ENCODE peak calls at places on chromosomes 2 and 18, in ten cellular contexts. One of them, this sample, is unnamed.

GRCh38 chr2:3539836-3540235 is 18.3 kb downstream of the RNASEH1 start:
- DNase-seq in foreskin fibroblast: no peak
- DNase-seq in choroid plexus epithelial cell: no peak
- DNase-seq in GM03348: no peak
- DNase-seq in anterior cingulate cortex: no peak
- DNase-seq in activated CD8-positive, alpha-beta memory T cell treated with anti-CD3 and anti-CD28 coated beads, Interleukin-2, amount 50 U/mL, for 48 hours: no peak
- DNase-seq in cardiac fibroblast: no peak
- DNase-seq in activated T-helper 1 cell treated with anti-CD3 and anti-CD28 coated beads, Interleukin-12 subunit alpha, Interleukin-12 subunit beta, Interleukin-2, Interleukin-4 antibody, amounts not matched to agents 30 ng/mL and 10 ng/mL and 1 ng/mL, durations not matched to agents 14 hours and 24 hours and 36 hours: no peak
- DNase-seq in ACHN: no peak
- DNase-seq in activated naive CD8-positive, alpha-beta T cell treated with anti-CD3 and anti-CD28 coated beads, Interleukin-2, amount 10 ng/mL, durations not matched to agents 7 days and 5 days: no peak
- DNase-seq in this sample: no peak

GRCh38 chr2:233831011-233831721 is 23.2 kb downstream of the HJURP start:
- DNase-seq in foreskin fibroblast: no peak
- DNase-seq in choroid plexus epithelial cell: no peak
- DNase-seq in GM03348: no peak
- DNase-seq in anterior cingulate cortex: no peak
- DNase-seq in activated CD8-positive, alpha-beta memory T cell treated with anti-CD3 and anti-CD28 coated beads, Interleukin-2, amount 50 U/mL, for 48 hours: peak; percentile 43
- DNase-seq in cardiac fibroblast: no peak
- DNase-seq in activated T-helper 1 cell treated with anti-CD3 and anti-CD28 coated beads, Interleukin-12 subunit alpha, Interleukin-12 subunit beta, Interleukin-2, Interleukin-4 antibody, amounts not matched to agents 30 ng/mL and 10 ng/mL and 1 ng/mL, durations not matched to agents 14 hours and 24 hours and 36 hours: no peak
- DNase-seq in ACHN: no peak
- DNase-seq in activated naive CD8-positive, alpha-beta T cell treated with anti-CD3 and anti-CD28 coated beads, Interleukin-2, amount 10 ng/mL, durations not matched to agents 7 days and 5 days: peak; percentile 29
- DNase-seq in this sample: no peak

GRCh38 chr2:143732931-143733330 is 603.7 kb downstream of the ARHGAP15 start:
- DNase-seq in foreskin fibroblast: no peak
- DNase-seq in choroid plexus epithelial cell: no peak
- DNase-seq in GM03348: no peak
- DNase-seq in anterior cingulate cortex: no peak
- DNase-seq in activated CD8-positive, alpha-beta memory T cell treated with anti-CD3 and anti-CD28 coated beads, Interleukin-2, amount 50 U/mL, for 48 hours: no peak
- DNase-seq in cardiac fibroblast: no peak
- DNase-seq in activated T-helper 1 cell treated with anti-CD3 and anti-CD28 coated beads, Interleukin-12 subunit alpha, Interleukin-12 subunit beta, Interleukin-2, Interleukin-4 antibody, amounts not matched to agents 30 ng/mL and 10 ng/mL and 1 ng/mL, durations not matched to agents 14 hours and 24 hours and 36 hours: no peak
- DNase-seq in ACHN: no peak
- DNase-seq in activated naive CD8-positive, alpha-beta T cell treated with anti-CD3 and anti-CD28 coated beads, Interleukin-2, amount 10 ng/mL, durations not matched to agents 7 days and 5 days: no peak
- DNase-seq in this sample: no peak

GRCh38 chr2:28956415-28956826 is 24.7 kb upstream of the TOGARAM2 start:
- DNase-seq in foreskin fibroblast: peak; percentile 90
- DNase-seq in choroid plexus epithelial cell: peak; percentile 70
- DNase-seq in GM03348: peak; percentile 63
- DNase-seq in anterior cingulate cortex: no peak
- DNase-seq in activated CD8-positive, alpha-beta memory T cell treated with anti-CD3 and anti-CD28 coated beads, Interleukin-2, amount 50 U/mL, for 48 hours: no peak
- DNase-seq in cardiac fibroblast: peak; percentile 49
- DNase-seq in activated T-helper 1 cell treated with anti-CD3 and anti-CD28 coated beads, Interleukin-12 subunit alpha, Interleukin-12 subunit beta, Interleukin-2, Interleukin-4 antibody, amounts not matched to agents 30 ng/mL and 10 ng/mL and 1 ng/mL, durations not matched to agents 14 hours and 24 hours and 36 hours: peak; percentile 9
- DNase-seq in ACHN: peak; percentile 54
- DNase-seq in activated naive CD8-positive, alpha-beta T cell treated with anti-CD3 and anti-CD28 coated beads, Interleukin-2, amount 10 ng/mL, durations not matched to agents 7 days and 5 days: peak; percentile 53
- DNase-seq in this sample: peak; percentile 48

GRCh38 chr18:76686737-76687231 is 135.6 kb upstream of the ZNF236 start:
- DNase-seq in foreskin fibroblast: peak; percentile 81
- DNase-seq in choroid plexus epithelial cell: peak; percentile 78
- DNase-seq in GM03348: peak; percentile 85
- DNase-seq in anterior cingulate cortex: peak; percentile 35
- DNase-seq in activated CD8-positive, alpha-beta memory T cell treated with anti-CD3 and anti-CD28 coated beads, Interleukin-2, amount 50 U/mL, for 48 hours: no peak
- DNase-seq in cardiac fibroblast: peak; percentile 76
- DNase-seq in activated T-helper 1 cell treated with anti-CD3 and anti-CD28 coated beads, Interleukin-12 subunit alpha, Interleukin-12 subunit beta, Interleukin-2, Interleukin-4 antibody, amounts not matched to agents 30 ng/mL and 10 ng/mL and 1 ng/mL, durations not matched to agents 14 hours and 24 hours and 36 hours: no peak
- DNase-seq in ACHN: peak; percentile 64
- DNase-seq in activated naive CD8-positive, alpha-beta T cell treated with anti-CD3 and anti-CD28 coated beads, Interleukin-2, amount 10 ng/mL, durations not matched to agents 7 days and 5 days: no peak
- DNase-seq in this sample: no peak

GRCh38 chr2:18804540-18804939 is 215.2 kb upstream of the NT5C1B start:
- DNase-seq in foreskin fibroblast: no peak
- DNase-seq in choroid plexus epithelial cell: no peak
- DNase-seq in GM03348: no peak
- DNase-seq in anterior cingulate cortex: no peak
- DNase-seq in activated CD8-positive, alpha-beta memory T cell treated with anti-CD3 and anti-CD28 coated beads, Interleukin-2, amount 50 U/mL, for 48 hours: no peak
- DNase-seq in cardiac fibroblast: peak; percentile 45
- DNase-seq in activated T-helper 1 cell treated with anti-CD3 and anti-CD28 coated beads, Interleukin-12 subunit alpha, Interleukin-12 subunit beta, Interleukin-2, Interleukin-4 antibody, amounts not matched to agents 30 ng/mL and 10 ng/mL and 1 ng/mL, durations not matched to agents 14 hours and 24 hours and 36 hours: no peak
- DNase-seq in ACHN: no peak
- DNase-seq in activated naive CD8-positive, alpha-beta T cell treated with anti-CD3 and anti-CD28 coated beads, Interleukin-2, amount 10 ng/mL, durations not matched to agents 7 days and 5 days: no peak
- DNase-seq in this sample: no peak

GRCh38 chr2:60104514-60105501 is 448.6 kb downstream of the BCL11A start:
- DNase-seq in foreskin fibroblast: no peak
- DNase-seq in choroid plexus epithelial cell: no peak
- DNase-seq in GM03348: peak; percentile 5
- DNase-seq in anterior cingulate cortex: no peak
- DNase-seq in activated CD8-positive, alpha-beta memory T cell treated with anti-CD3 and anti-CD28 coated beads, Interleukin-2, amount 50 U/mL, for 48 hours: no peak
- DNase-seq in cardiac fibroblast: no peak
- DNase-seq in activated T-helper 1 cell treated with anti-CD3 and anti-CD28 coated beads, Interleukin-12 subunit alpha, Interleukin-12 subunit beta, Interleukin-2, Interleukin-4 antibody, amounts not matched to agents 30 ng/mL and 10 ng/mL and 1 ng/mL, durations not matched to agents 14 hours and 24 hours and 36 hours: no peak
- DNase-seq in ACHN: no peak
- DNase-seq in activated naive CD8-positive, alpha-beta T cell treated with anti-CD3 and anti-CD28 coated beads, Interleukin-2, amount 10 ng/mL, durations not matched to agents 7 days and 5 days: no peak
- DNase-seq in this sample: no peak

GRCh38 chr2:49640630-49641029 is 486.3 kb upstream of the FSHR start:
- DNase-seq in foreskin fibroblast: no peak
- DNase-seq in choroid plexus epithelial cell: no peak
- DNase-seq in GM03348: no peak
- DNase-seq in anterior cingulate cortex: no peak
- DNase-seq in activated CD8-positive, alpha-beta memory T cell treated with anti-CD3 and anti-CD28 coated beads, Interleukin-2, amount 50 U/mL, for 48 hours: no peak
- DNase-seq in cardiac fibroblast: no peak
- DNase-seq in activated T-helper 1 cell treated with anti-CD3 and anti-CD28 coated beads, Interleukin-12 subunit alpha, Interleukin-12 subunit beta, Interleukin-2, Interleukin-4 antibody, amounts not matched to agents 30 ng/mL and 10 ng/mL and 1 ng/mL, durations not matched to agents 14 hours and 24 hours and 36 hours: no peak
- DNase-seq in ACHN: no peak
- DNase-seq in activated naive CD8-positive, alpha-beta T cell treated with anti-CD3 and anti-CD28 coated beads, Interleukin-2, amount 10 ng/mL, durations not matched to agents 7 days and 5 days: no peak
- DNase-seq in this sample: no peak

GRCh38 chr2:65057391-65058052 is 1.3 kb downstream of the CEP68 start:
- DNase-seq in foreskin fibroblast: peak; percentile 61
- DNase-seq in choroid plexus epithelial cell: peak; percentile 56
- DNase-seq in GM03348: no peak
- DNase-seq in anterior cingulate cortex: no peak
- DNase-seq in activated CD8-positive, alpha-beta memory T cell treated with anti-CD3 and anti-CD28 coated beads, Interleukin-2, amount 50 U/mL, for 48 hours: no peak
- DNase-seq in cardiac fibroblast: peak; percentile 75
- DNase-seq in activated T-helper 1 cell treated with anti-CD3 and anti-CD28 coated beads, Interleukin-12 subunit alpha, Interleukin-12 subunit beta, Interleukin-2, Interleukin-4 antibody, amounts not matched to agents 30 ng/mL and 10 ng/mL and 1 ng/mL, durations not matched to agents 14 hours and 24 hours and 36 hours: peak; percentile 66
- DNase-seq in ACHN: no peak
- DNase-seq in activated naive CD8-positive, alpha-beta T cell treated with anti-CD3 and anti-CD28 coated beads, Interleukin-2, amount 10 ng/mL, durations not matched to agents 7 days and 5 days: no peak
- DNase-seq in this sample: peak; percentile 73

GRCh38 chr18:21489119-21489750 is 111.3 kb downstream of the ESCO1 start:
- DNase-seq in foreskin fibroblast: peak; percentile 74
- DNase-seq in choroid plexus epithelial cell: peak; percentile 84
- DNase-seq in GM03348: peak; percentile 77
- DNase-seq in anterior cingulate cortex: no peak
- DNase-seq in activated CD8-positive, alpha-beta memory T cell treated with anti-CD3 and anti-CD28 coated beads, Interleukin-2, amount 50 U/mL, for 48 hours: no peak
- DNase-seq in cardiac fibroblast: peak; percentile 77
- DNase-seq in activated T-helper 1 cell treated with anti-CD3 and anti-CD28 coated beads, Interleukin-12 subunit alpha, Interleukin-12 subunit beta, Interleukin-2, Interleukin-4 antibody, amounts not matched to agents 30 ng/mL and 10 ng/mL and 1 ng/mL, durations not matched to agents 14 hours and 24 hours and 36 hours: no peak
- DNase-seq in ACHN: peak; percentile 54
- DNase-seq in activated naive CD8-positive, alpha-beta T cell treated with anti-CD3 and anti-CD28 coated beads, Interleukin-2, amount 10 ng/mL, durations not matched to agents 7 days and 5 days: no peak
- DNase-seq in this sample: peak; percentile 32

GRCh38 chr2:124250433-124250832 is 225.3 kb downstream of the CNTNAP5 start:
- DNase-seq in foreskin fibroblast: no peak
- DNase-seq in choroid plexus epithelial cell: no peak
- DNase-seq in GM03348: no peak
- DNase-seq in anterior cingulate cortex: no peak
- DNase-seq in activated CD8-positive, alpha-beta memory T cell treated with anti-CD3 and anti-CD28 coated beads, Interleukin-2, amount 50 U/mL, for 48 hours: no peak
- DNase-seq in cardiac fibroblast: no peak
- DNase-seq in activated T-helper 1 cell treated with anti-CD3 and anti-CD28 coated beads, Interleukin-12 subunit alpha, Interleukin-12 subunit beta, Interleukin-2, Interleukin-4 antibody, amounts not matched to agents 30 ng/mL and 10 ng/mL and 1 ng/mL, durations not matched to agents 14 hours and 24 hours and 36 hours: no peak
- DNase-seq in ACHN: no peak
- DNase-seq in activated naive CD8-positive, alpha-beta T cell treated with anti-CD3 and anti-CD28 coated beads, Interleukin-2, amount 10 ng/mL, durations not matched to agents 7 days and 5 days: no peak
- DNase-seq in this sample: no peak

GRCh38 chr2:241507430-241508239 is 749 bp downstream of the STK25 start:
- DNase-seq in foreskin fibroblast: peak; percentile 65
- DNase-seq in choroid plexus epithelial cell: peak; percentile 26
- DNase-seq in GM03348: peak; percentile 82
- DNase-seq in anterior cingulate cortex: no peak
- DNase-seq in activated CD8-positive, alpha-beta memory T cell treated with anti-CD3 and anti-CD28 coated beads, Interleukin-2, amount 50 U/mL, for 48 hours: peak; percentile 76
- DNase-seq in cardiac fibroblast: peak; percentile 27
- DNase-seq in activated T-helper 1 cell treated with anti-CD3 and anti-CD28 coated beads, Interleukin-12 subunit alpha, Interleukin-12 subunit beta, Interleukin-2, Interleukin-4 antibody, amounts not matched to agents 30 ng/mL and 10 ng/mL and 1 ng/mL, durations not matched to agents 14 hours and 24 hours and 36 hours: peak; percentile 29
- DNase-seq in ACHN: peak; percentile 68
- DNase-seq in activated naive CD8-positive, alpha-beta T cell treated with anti-CD3 and anti-CD28 coated beads, Interleukin-2, amount 10 ng/mL, durations not matched to agents 7 days and 5 days: peak; percentile 67
- DNase-seq in this sample: peak; percentile 50

GRCh38 chr2:20444993-20445910 is 1.6 kb upstream of the RHOB start:
- DNase-seq in foreskin fibroblast: no peak
- DNase-seq in choroid plexus epithelial cell: no peak
- DNase-seq in GM03348: no peak
- DNase-seq in anterior cingulate cortex: no peak
- DNase-seq in activated CD8-positive, alpha-beta memory T cell treated with anti-CD3 and anti-CD28 coated beads, Interleukin-2, amount 50 U/mL, for 48 hours: peak; percentile 49
- DNase-seq in cardiac fibroblast: no peak
- DNase-seq in activated T-helper 1 cell treated with anti-CD3 and anti-CD28 coated beads, Interleukin-12 subunit alpha, Interleukin-12 subunit beta, Interleukin-2, Interleukin-4 antibody, amounts not matched to agents 30 ng/mL and 10 ng/mL and 1 ng/mL, durations not matched to agents 14 hours and 24 hours and 36 hours: no peak
- DNase-seq in ACHN: no peak
- DNase-seq in activated naive CD8-positive, alpha-beta T cell treated with anti-CD3 and anti-CD28 coated beads, Interleukin-2, amount 10 ng/mL, durations not matched to agents 7 days and 5 days: no peak
- DNase-seq in this sample: no peak

GRCh38 chr2:20182241-20182931 is 42.5 kb downstream of the SDC1 start:
- DNase-seq in foreskin fibroblast: peak; percentile 38
- DNase-seq in choroid plexus epithelial cell: peak; percentile 66
- DNase-seq in GM03348: peak; percentile 76
- DNase-seq in anterior cingulate cortex: no peak
- DNase-seq in activated CD8-positive, alpha-beta memory T cell treated with anti-CD3 and anti-CD28 coated beads, Interleukin-2, amount 50 U/mL, for 48 hours: no peak
- DNase-seq in cardiac fibroblast: peak; percentile 92
- DNase-seq in activated T-helper 1 cell treated with anti-CD3 and anti-CD28 coated beads, Interleukin-12 subunit alpha, Interleukin-12 subunit beta, Interleukin-2, Interleukin-4 antibody, amounts not matched to agents 30 ng/mL and 10 ng/mL and 1 ng/mL, durations not matched to agents 14 hours and 24 hours and 36 hours: no peak
- DNase-seq in ACHN: no peak
- DNase-seq in activated naive CD8-positive, alpha-beta T cell treated with anti-CD3 and anti-CD28 coated beads, Interleukin-2, amount 10 ng/mL, durations not matched to agents 7 days and 5 days: no peak
- DNase-seq in this sample: no peak

GRCh38 chr2:166637051-166637450 is 143.0 kb upstream of the SCN7A start:
- DNase-seq in foreskin fibroblast: peak; percentile 67
- DNase-seq in choroid plexus epithelial cell: no peak
- DNase-seq in GM03348: no peak
- DNase-seq in anterior cingulate cortex: no peak
- DNase-seq in activated CD8-positive, alpha-beta memory T cell treated with anti-CD3 and anti-CD28 coated beads, Interleukin-2, amount 50 U/mL, for 48 hours: no peak
- DNase-seq in cardiac fibroblast: peak; percentile 26
- DNase-seq in activated T-helper 1 cell treated with anti-CD3 and anti-CD28 coated beads, Interleukin-12 subunit alpha, Interleukin-12 subunit beta, Interleukin-2, Interleukin-4 antibody, amounts not matched to agents 30 ng/mL and 10 ng/mL and 1 ng/mL, durations not matched to agents 14 hours and 24 hours and 36 hours: no peak
- DNase-seq in ACHN: no peak
- DNase-seq in activated naive CD8-positive, alpha-beta T cell treated with anti-CD3 and anti-CD28 coated beads, Interleukin-2, amount 10 ng/mL, durations not matched to agents 7 days and 5 days: no peak
- DNase-seq in this sample: no peak

GRCh38 chr2:64939332-64939917 is 49.8 kb upstream of the SLC1A4 start:
- DNase-seq in foreskin fibroblast: no peak
- DNase-seq in choroid plexus epithelial cell: no peak
- DNase-seq in GM03348: no peak
- DNase-seq in anterior cingulate cortex: no peak
- DNase-seq in activated CD8-positive, alpha-beta memory T cell treated with anti-CD3 and anti-CD28 coated beads, Interleukin-2, amount 50 U/mL, for 48 hours: no peak
- DNase-seq in cardiac fibroblast: no peak
- DNase-seq in activated T-helper 1 cell treated with anti-CD3 and anti-CD28 coated beads, Interleukin-12 subunit alpha, Interleukin-12 subunit beta, Interleukin-2, Interleukin-4 antibody, amounts not matched to agents 30 ng/mL and 10 ng/mL and 1 ng/mL, durations not matched to agents 14 hours and 24 hours and 36 hours: no peak
- DNase-seq in ACHN: no peak
- DNase-seq in activated naive CD8-positive, alpha-beta T cell treated with anti-CD3 and anti-CD28 coated beads, Interleukin-2, amount 10 ng/mL, durations not matched to agents 7 days and 5 days: no peak
- DNase-seq in this sample: no peak

GRCh38 chr2:109066501-109066900 is 62.5 kb upstream of the SH3RF3 start:
- DNase-seq in foreskin fibroblast: no peak
- DNase-seq in choroid plexus epithelial cell: no peak
- DNase-seq in GM03348: no peak
- DNase-seq in anterior cingulate cortex: no peak
- DNase-seq in activated CD8-positive, alpha-beta memory T cell treated with anti-CD3 and anti-CD28 coated beads, Interleukin-2, amount 50 U/mL, for 48 hours: no peak
- DNase-seq in cardiac fibroblast: no peak
- DNase-seq in activated T-helper 1 cell treated with anti-CD3 and anti-CD28 coated beads, Interleukin-12 subunit alpha, Interleukin-12 subunit beta, Interleukin-2, Interleukin-4 antibody, amounts not matched to agents 30 ng/mL and 10 ng/mL and 1 ng/mL, durations not matched to agents 14 hours and 24 hours and 36 hours: no peak
- DNase-seq in ACHN: no peak
- DNase-seq in activated naive CD8-positive, alpha-beta T cell treated with anti-CD3 and anti-CD28 coated beads, Interleukin-2, amount 10 ng/mL, durations not matched to agents 7 days and 5 days: no peak
- DNase-seq in this sample: no peak

GRCh38 chr2:44844651-44845270 is 96.7 kb upstream of the SIX3 start:
- DNase-seq in foreskin fibroblast: peak; percentile 22
- DNase-seq in choroid plexus epithelial cell: no peak
- DNase-seq in GM03348: peak; percentile 14
- DNase-seq in anterior cingulate cortex: no peak
- DNase-seq in activated CD8-positive, alpha-beta memory T cell treated with anti-CD3 and anti-CD28 coated beads, Interleukin-2, amount 50 U/mL, for 48 hours: no peak
- DNase-seq in cardiac fibroblast: peak; percentile 5
- DNase-seq in activated T-helper 1 cell treated with anti-CD3 and anti-CD28 coated beads, Interleukin-12 subunit alpha, Interleukin-12 subunit beta, Interleukin-2, Interleukin-4 antibody, amounts not matched to agents 30 ng/mL and 10 ng/mL and 1 ng/mL, durations not matched to agents 14 hours and 24 hours and 36 hours: no peak
- DNase-seq in ACHN: no peak
- DNase-seq in activated naive CD8-positive, alpha-beta T cell treated with anti-CD3 and anti-CD28 coated beads, Interleukin-2, amount 10 ng/mL, durations not matched to agents 7 days and 5 days: no peak
- DNase-seq in this sample: no peak

GRCh38 chr18:67266591-67267237 is 249.8 kb downstream of the DSEL start:
- DNase-seq in foreskin fibroblast: peak; percentile 58
- DNase-seq in choroid plexus epithelial cell: peak; percentile 78
- DNase-seq in GM03348: peak; percentile 9
- DNase-seq in anterior cingulate cortex: no peak
- DNase-seq in activated CD8-positive, alpha-beta memory T cell treated with anti-CD3 and anti-CD28 coated beads, Interleukin-2, amount 50 U/mL, for 48 hours: no peak
- DNase-seq in cardiac fibroblast: peak; percentile 90
- DNase-seq in activated T-helper 1 cell treated with anti-CD3 and anti-CD28 coated beads, Interleukin-12 subunit alpha, Interleukin-12 subunit beta, Interleukin-2, Interleukin-4 antibody, amounts not matched to agents 30 ng/mL and 10 ng/mL and 1 ng/mL, durations not matched to agents 14 hours and 24 hours and 36 hours: no peak
- DNase-seq in ACHN: no peak
- DNase-seq in activated naive CD8-positive, alpha-beta T cell treated with anti-CD3 and anti-CD28 coated beads, Interleukin-2, amount 10 ng/mL, durations not matched to agents 7 days and 5 days: no peak
- DNase-seq in this sample: no peak

GRCh38 chr18:79921984-79922965 is 29.2 kb downstream of the SLC66A2 start:
- DNase-seq in foreskin fibroblast: no peak
- DNase-seq in choroid plexus epithelial cell: no peak
- DNase-seq in GM03348: no peak
- DNase-seq in anterior cingulate cortex: no peak
- DNase-seq in activated CD8-positive, alpha-beta memory T cell treated with anti-CD3 and anti-CD28 coated beads, Interleukin-2, amount 50 U/mL, for 48 hours: peak; percentile 25
- DNase-seq in cardiac fibroblast: no peak
- DNase-seq in activated T-helper 1 cell treated with anti-CD3 and anti-CD28 coated beads, Interleukin-12 subunit alpha, Interleukin-12 subunit beta, Interleukin-2, Interleukin-4 antibody, amounts not matched to agents 30 ng/mL and 10 ng/mL and 1 ng/mL, durations not matched to agents 14 hours and 24 hours and 36 hours: no peak
- DNase-seq in ACHN: no peak
- DNase-seq in activated naive CD8-positive, alpha-beta T cell treated with anti-CD3 and anti-CD28 coated beads, Interleukin-2, amount 10 ng/mL, durations not matched to agents 7 days and 5 days: peak; percentile 17
- DNase-seq in this sample: no peak

GRCh38 chr2:133657591-133657990 is 89.3 kb upstream of the NCKAP5 start:
- DNase-seq in foreskin fibroblast: no peak
- DNase-seq in choroid plexus epithelial cell: peak; percentile 82
- DNase-seq in GM03348: no peak
- DNase-seq in anterior cingulate cortex: no peak
- DNase-seq in activated CD8-positive, alpha-beta memory T cell treated with anti-CD3 and anti-CD28 coated beads, Interleukin-2, amount 50 U/mL, for 48 hours: no peak
- DNase-seq in cardiac fibroblast: peak; percentile 93
- DNase-seq in activated T-helper 1 cell treated with anti-CD3 and anti-CD28 coated beads, Interleukin-12 subunit alpha, Interleukin-12 subunit beta, Interleukin-2, Interleukin-4 antibody, amounts not matched to agents 30 ng/mL and 10 ng/mL and 1 ng/mL, durations not matched to agents 14 hours and 24 hours and 36 hours: no peak
- DNase-seq in ACHN: no peak
- DNase-seq in activated naive CD8-positive, alpha-beta T cell treated with anti-CD3 and anti-CD28 coated beads, Interleukin-2, amount 10 ng/mL, durations not matched to agents 7 days and 5 days: no peak
- DNase-seq in this sample: no peak

GRCh38 chr2:22375094-22375493 is 1009.9 kb upstream of the KLHL29 start:
- DNase-seq in foreskin fibroblast: no peak
- DNase-seq in choroid plexus epithelial cell: no peak
- DNase-seq in GM03348: no peak
- DNase-seq in anterior cingulate cortex: no peak
- DNase-seq in activated CD8-positive, alpha-beta memory T cell treated with anti-CD3 and anti-CD28 coated beads, Interleukin-2, amount 50 U/mL, for 48 hours: no peak
- DNase-seq in cardiac fibroblast: no peak
- DNase-seq in activated T-helper 1 cell treated with anti-CD3 and anti-CD28 coated beads, Interleukin-12 subunit alpha, Interleukin-12 subunit beta, Interleukin-2, Interleukin-4 antibody, amounts not matched to agents 30 ng/mL and 10 ng/mL and 1 ng/mL, durations not matched to agents 14 hours and 24 hours and 36 hours: no peak
- DNase-seq in ACHN: peak; percentile 22
- DNase-seq in activated naive CD8-positive, alpha-beta T cell treated with anti-CD3 and anti-CD28 coated beads, Interleukin-2, amount 10 ng/mL, durations not matched to agents 7 days and 5 days: no peak
- DNase-seq in this sample: no peak

GRCh38 chr2:170744248-170745002 is 25.8 kb upstream of the ERICH2 start:
- DNase-seq in foreskin fibroblast: peak; percentile 18
- DNase-seq in choroid plexus epithelial cell: no peak
- DNase-seq in GM03348: no peak
- DNase-seq in anterior cingulate cortex: no peak
- DNase-seq in activated CD8-positive, alpha-beta memory T cell treated with anti-CD3 and anti-CD28 coated beads, Interleukin-2, amount 50 U/mL, for 48 hours: no peak
- DNase-seq in cardiac fibroblast: peak; percentile 17
- DNase-seq in activated T-helper 1 cell treated with anti-CD3 and anti-CD28 coated beads, Interleukin-12 subunit alpha, Interleukin-12 subunit beta, Interleukin-2, Interleukin-4 antibody, amounts not matched to agents 30 ng/mL and 10 ng/mL and 1 ng/mL, durations not matched to agents 14 hours and 24 hours and 36 hours: no peak
- DNase-seq in ACHN: no peak
- DNase-seq in activated naive CD8-positive, alpha-beta T cell treated with anti-CD3 and anti-CD28 coated beads, Interleukin-2, amount 10 ng/mL, durations not matched to agents 7 days and 5 days: no peak
- DNase-seq in this sample: no peak

GRCh38 chr2:236954641-236955040 is 131.0 kb upstream of the COPS8 start:
- DNase-seq in foreskin fibroblast: no peak
- DNase-seq in choroid plexus epithelial cell: no peak
- DNase-seq in GM03348: no peak
- DNase-seq in anterior cingulate cortex: no peak
- DNase-seq in activated CD8-positive, alpha-beta memory T cell treated with anti-CD3 and anti-CD28 coated beads, Interleukin-2, amount 50 U/mL, for 48 hours: no peak
- DNase-seq in cardiac fibroblast: no peak
- DNase-seq in activated T-helper 1 cell treated with anti-CD3 and anti-CD28 coated beads, Interleukin-12 subunit alpha, Interleukin-12 subunit beta, Interleukin-2, Interleukin-4 antibody, amounts not matched to agents 30 ng/mL and 10 ng/mL and 1 ng/mL, durations not matched to agents 14 hours and 24 hours and 36 hours: no peak
- DNase-seq in ACHN: no peak
- DNase-seq in activated naive CD8-positive, alpha-beta T cell treated with anti-CD3 and anti-CD28 coated beads, Interleukin-2, amount 10 ng/mL, durations not matched to agents 7 days and 5 days: no peak
- DNase-seq in this sample: no peak

GRCh38 chr2:42868874-42869273 is 76.5 kb upstream of the HAAO start:
- DNase-seq in foreskin fibroblast: no peak
- DNase-seq in choroid plexus epithelial cell: peak; percentile 23
- DNase-seq in GM03348: no peak
- DNase-seq in anterior cingulate cortex: no peak
- DNase-seq in activated CD8-positive, alpha-beta memory T cell treated with anti-CD3 and anti-CD28 coated beads, Interleukin-2, amount 50 U/mL, for 48 hours: no peak
- DNase-seq in cardiac fibroblast: no peak
- DNase-seq in activated T-helper 1 cell treated with anti-CD3 and anti-CD28 coated beads, Interleukin-12 subunit alpha, Interleukin-12 subunit beta, Interleukin-2, Interleukin-4 antibody, amounts not matched to agents 30 ng/mL and 10 ng/mL and 1 ng/mL, durations not matched to agents 14 hours and 24 hours and 36 hours: no peak
- DNase-seq in ACHN: no peak
- DNase-seq in activated naive CD8-positive, alpha-beta T cell treated with anti-CD3 and anti-CD28 coated beads, Interleukin-2, amount 10 ng/mL, durations not matched to agents 7 days and 5 days: no peak
- DNase-seq in this sample: no peak

GRCh38 chr18:6661692-6662415 is 67.7 kb upstream of the ARHGAP28 start:
- DNase-seq in foreskin fibroblast: no peak
- DNase-seq in choroid plexus epithelial cell: no peak
- DNase-seq in GM03348: no peak
- DNase-seq in anterior cingulate cortex: no peak
- DNase-seq in activated CD8-positive, alpha-beta memory T cell treated with anti-CD3 and anti-CD28 coated beads, Interleukin-2, amount 50 U/mL, for 48 hours: no peak
- DNase-seq in cardiac fibroblast: no peak
- DNase-seq in activated T-helper 1 cell treated with anti-CD3 and anti-CD28 coated beads, Interleukin-12 subunit alpha, Interleukin-12 subunit beta, Interleukin-2, Interleukin-4 antibody, amounts not matched to agents 30 ng/mL and 10 ng/mL and 1 ng/mL, durations not matched to agents 14 hours and 24 hours and 36 hours: no peak
- DNase-seq in ACHN: no peak
- DNase-seq in activated naive CD8-positive, alpha-beta T cell treated with anti-CD3 and anti-CD28 coated beads, Interleukin-2, amount 10 ng/mL, durations not matched to agents 7 days and 5 days: no peak
- DNase-seq in this sample: no peak

GRCh38 chr2:60858897-60859311 is 22.5 kb upstream of the REL start:
- DNase-seq in foreskin fibroblast: no peak
- DNase-seq in choroid plexus epithelial cell: no peak
- DNase-seq in GM03348: no peak
- DNase-seq in anterior cingulate cortex: no peak
- DNase-seq in activated CD8-positive, alpha-beta memory T cell treated with anti-CD3 and anti-CD28 coated beads, Interleukin-2, amount 50 U/mL, for 48 hours: no peak
- DNase-seq in cardiac fibroblast: no peak
- DNase-seq in activated T-helper 1 cell treated with anti-CD3 and anti-CD28 coated beads, Interleukin-12 subunit alpha, Interleukin-12 subunit beta, Interleukin-2, Interleukin-4 antibody, amounts not matched to agents 30 ng/mL and 10 ng/mL and 1 ng/mL, durations not matched to agents 14 hours and 24 hours and 36 hours: no peak
- DNase-seq in ACHN: no peak
- DNase-seq in activated naive CD8-positive, alpha-beta T cell treated with anti-CD3 and anti-CD28 coated beads, Interleukin-2, amount 10 ng/mL, durations not matched to agents 7 days and 5 days: no peak
- DNase-seq in this sample: no peak

GRCh38 chr2:71905205-71905604 is 242.5 kb downstream of the CYP26B1 start:
- DNase-seq in foreskin fibroblast: peak; percentile 28
- DNase-seq in choroid plexus epithelial cell: no peak
- DNase-seq in GM03348: no peak
- DNase-seq in anterior cingulate cortex: no peak
- DNase-seq in activated CD8-positive, alpha-beta memory T cell treated with anti-CD3 and anti-CD28 coated beads, Interleukin-2, amount 50 U/mL, for 48 hours: no peak
- DNase-seq in cardiac fibroblast: peak; percentile 47
- DNase-seq in activated T-helper 1 cell treated with anti-CD3 and anti-CD28 coated beads, Interleukin-12 subunit alpha, Interleukin-12 subunit beta, Interleukin-2, Interleukin-4 antibody, amounts not matched to agents 30 ng/mL and 10 ng/mL and 1 ng/mL, durations not matched to agents 14 hours and 24 hours and 36 hours: no peak
- DNase-seq in ACHN: no peak
- DNase-seq in activated naive CD8-positive, alpha-beta T cell treated with anti-CD3 and anti-CD28 coated beads, Interleukin-2, amount 10 ng/mL, durations not matched to agents 7 days and 5 days: no peak
- DNase-seq in this sample: no peak

This sample was measured in stimulated activated naive CD8-positive, alpha-beta T cell treated with anti-CD3 and anti-CD28 coated beads, Interleukin-15, amount 100 ng/mL, for 72 hours.